ENCODE peak calls at places on chromosomes 4 and X, in seven cellular contexts. J is CD8-positive, alpha-beta memory T cell; U is A549; F is NCI-H1105 treated with DMSO at 0.1 percent for 48 hours; N is NCI-H1092 treated with DMSO at 0.1 percent for 48 hours; D is T-cell; Q is activated naive CD4-positive, alpha-beta T cell treated with anti-CD3 and anti-CD28 coated beads for 36 hours. P is an unnamed sample.

GRCh38 chrX:43882294-43882681 is at the start of gene MAOB:
- DNase-seq in J (no peak), N (no peak), U (no peak), Q (peak), F (no peak), D (no peak), P (no peak)

GRCh38 chr4:5931526-5931925 is 38.6 kb upstream of the CRMP1 start:
- DNase-seq in U (no peak), F (no peak), N (no peak), Q (no peak), D (no peak), J (no peak), P (no peak)

GRCh38 chrX:8848921-8849320 is 47.7 kb upstream of the FAM9A start:
- DNase-seq in J (no peak), F (no peak), U (no peak), N (no peak), Q (no peak), D (no peak), P (no peak)

GRCh38 chr4:17544205-17544604 is 29.2 kb downstream of the CLRN2 start:
- DNase-seq in N (peak), U (no peak), F (peak), Q (no peak), J (no peak), D (no peak), P (no peak)

GRCh38 chrX:149374751-149375150 is 130.4 kb downstream of the IDS start:
- DNase-seq in Q (no peak), U (no peak), N (no peak), F (no peak), D (no peak), J (no peak), P (no peak)

GRCh38 chr4:25321703-25322102 is 9.1 kb downstream of the ZCCHC4 start:
- DNase-seq in Q (no peak), D (no peak), N (no peak), J (no peak), U (no peak), F (no peak), P (no peak)

GRCh38 chrX:17822351-17822750 is 38.7 kb downstream of the RAI2 start:
- DNase-seq in F (no peak), D (no peak), Q (no peak), U (no peak), J (no peak), N (no peak), P (no peak)

GRCh38 chrX:123138473-123138872 is 45.6 kb upstream of the GRIA3 start:
- DNase-seq in F (no peak), Q (no peak), N (no peak), U (no peak), J (no peak), D (no peak), P (no peak)

GRCh38 chr4:82371398-82371972 is 2.3 kb downstream of the HNRNPD start:
- DNase-seq in N (peak), J (no peak), D (no peak), Q (no peak), F (peak), U (no peak), P (no peak)

GRCh38 chrX:16462912-16463311 is 187.0 kb upstream of the S100G start:
- DNase-seq in Q (no peak), D (no peak), N (no peak), F (no peak), U (no peak), J (no peak), P (no peak)

GRCh38 chrX:15675490-15675921 is 10.9 kb upstream of the CLTRN start:
- DNase-seq in D (no peak), J (peak), N (peak), Q (peak), U (peak), F (peak), P (peak)

P was measured in stimulated activated naive CD4-positive, alpha-beta T cell.